ENCODE peak calls at places on chromosomes 6 and 20, in six cellular contexts. One of them, this sample, is unnamed.

GRCh38 chr6:13398081-13398406 is 69.7 kb upstream of the TBC1D7 start:
- DNase-seq in activated CD4-positive, alpha-beta T cell treated with anti-CD3 and anti-CD28 coated beads for 1 hour: no peak
- DNase-seq in stimulated activated CD4-positive, alpha-beta T cell treated with anti-CD3 and anti-CD28 coated beads, Interleukin-12 subunit alpha, Interleukin-12 subunit beta, amount 100 ng/mL, for 4 hours: no peak
- DNase-seq in hypothalamus: no peak
- DNase-seq in NCI-H1092 treated with DMSO at 0.1 percent for 48 hours: no peak
- DNase-seq in HEK293T: no peak
- DNase-seq in this sample: no peak

GRCh38 chr6:89035252-89036106 is 45.1 kb upstream of the PNRC1 start:
- DNase-seq in activated CD4-positive, alpha-beta T cell treated with anti-CD3 and anti-CD28 coated beads for 1 hour: no peak
- DNase-seq in stimulated activated CD4-positive, alpha-beta T cell treated with anti-CD3 and anti-CD28 coated beads, Interleukin-12 subunit alpha, Interleukin-12 subunit beta, amount 100 ng/mL, for 4 hours: no peak
- DNase-seq in hypothalamus: no peak
- DNase-seq in NCI-H1092 treated with DMSO at 0.1 percent for 48 hours: no peak
- DNase-seq in HEK293T: no peak
- DNase-seq in this sample: peak; percentile 77

GRCh38 chr6:157187182-157188093 is 135.9 kb downstream of the TMEM242 start:
- DNase-seq in activated CD4-positive, alpha-beta T cell treated with anti-CD3 and anti-CD28 coated beads for 1 hour: no peak
- DNase-seq in stimulated activated CD4-positive, alpha-beta T cell treated with anti-CD3 and anti-CD28 coated beads, Interleukin-12 subunit alpha, Interleukin-12 subunit beta, amount 100 ng/mL, for 4 hours: no peak
- DNase-seq in hypothalamus: no peak
- DNase-seq in NCI-H1092 treated with DMSO at 0.1 percent for 48 hours: peak; percentile 96
- DNase-seq in HEK293T: peak; percentile 47
- DNase-seq in this sample: no peak

GRCh38 chr6:103140308-103141027 is 1719.3 kb downstream of the HACE1 start:
- DNase-seq in activated CD4-positive, alpha-beta T cell treated with anti-CD3 and anti-CD28 coated beads for 1 hour: no peak
- DNase-seq in stimulated activated CD4-positive, alpha-beta T cell treated with anti-CD3 and anti-CD28 coated beads, Interleukin-12 subunit alpha, Interleukin-12 subunit beta, amount 100 ng/mL, for 4 hours: no peak
- DNase-seq in hypothalamus: no peak
- DNase-seq in NCI-H1092 treated with DMSO at 0.1 percent for 48 hours: no peak
- DNase-seq in HEK293T: no peak
- DNase-seq in this sample: no peak

GRCh38 chr20:47857994-47858557 is 72.8 kb upstream of the SULF2 start:
- DNase-seq in activated CD4-positive, alpha-beta T cell treated with anti-CD3 and anti-CD28 coated beads for 1 hour: no peak
- DNase-seq in stimulated activated CD4-positive, alpha-beta T cell treated with anti-CD3 and anti-CD28 coated beads, Interleukin-12 subunit alpha, Interleukin-12 subunit beta, amount 100 ng/mL, for 4 hours: no peak
- DNase-seq in hypothalamus: no peak
- DNase-seq in NCI-H1092 treated with DMSO at 0.1 percent for 48 hours: no peak
- DNase-seq in HEK293T: peak; percentile 35
- DNase-seq in this sample: no peak

GRCh38 chr20:19077370-19078220 is 134.8 kb upstream of the SLC24A3 start:
- DNase-seq in activated CD4-positive, alpha-beta T cell treated with anti-CD3 and anti-CD28 coated beads for 1 hour: no peak
- DNase-seq in stimulated activated CD4-positive, alpha-beta T cell treated with anti-CD3 and anti-CD28 coated beads, Interleukin-12 subunit alpha, Interleukin-12 subunit beta, amount 100 ng/mL, for 4 hours: no peak
- DNase-seq in hypothalamus: no peak
- DNase-seq in NCI-H1092 treated with DMSO at 0.1 percent for 48 hours: no peak
- DNase-seq in HEK293T: no peak
- DNase-seq in this sample: no peak

GRCh38 chr6:21423106-21423854 is 170.3 kb upstream of the SOX4 start:
- DNase-seq in activated CD4-positive, alpha-beta T cell treated with anti-CD3 and anti-CD28 coated beads for 1 hour: no peak
- DNase-seq in stimulated activated CD4-positive, alpha-beta T cell treated with anti-CD3 and anti-CD28 coated beads, Interleukin-12 subunit alpha, Interleukin-12 subunit beta, amount 100 ng/mL, for 4 hours: no peak
- DNase-seq in hypothalamus: no peak
- DNase-seq in NCI-H1092 treated with DMSO at 0.1 percent for 48 hours: no peak
- DNase-seq in HEK293T: no peak
- DNase-seq in this sample: no peak

GRCh38 chr6:45156075-45156474 is 172.1 kb upstream of the RUNX2 start:
- DNase-seq in activated CD4-positive, alpha-beta T cell treated with anti-CD3 and anti-CD28 coated beads for 1 hour: no peak
- DNase-seq in stimulated activated CD4-positive, alpha-beta T cell treated with anti-CD3 and anti-CD28 coated beads, Interleukin-12 subunit alpha, Interleukin-12 subunit beta, amount 100 ng/mL, for 4 hours: no peak
- DNase-seq in hypothalamus: no peak
- DNase-seq in NCI-H1092 treated with DMSO at 0.1 percent for 48 hours: no peak
- DNase-seq in HEK293T: no peak
- DNase-seq in this sample: no peak

GRCh38 chr20:62545271-62545670 is 69.5 kb upstream of the GATA5 start:
- DNase-seq in activated CD4-positive, alpha-beta T cell treated with anti-CD3 and anti-CD28 coated beads for 1 hour: no peak
- DNase-seq in stimulated activated CD4-positive, alpha-beta T cell treated with anti-CD3 and anti-CD28 coated beads, Interleukin-12 subunit alpha, Interleukin-12 subunit beta, amount 100 ng/mL, for 4 hours: no peak
- DNase-seq in hypothalamus: no peak
- DNase-seq in NCI-H1092 treated with DMSO at 0.1 percent for 48 hours: no peak
- DNase-seq in HEK293T: no peak
- DNase-seq in this sample: no peak

This sample was measured in HT1080.